ENCODE peak calls at places on chromosomes 6 and 20, in eight cellular contexts. X is PC-3; B is cardiac muscle cell; V is mesendoderm; K is fibroblast of lung; F is CD4-positive, alpha-beta memory T cell; O is GM23338; E is K562. C is an unnamed sample. For H3K36me3 and H3K4me1, the result is how much of the 10 kb centered on the place peaks cover.

GRCh38 chr6:6694825-6695710 is 106.5 kb downstream of the LY86 start:
- DNase-seq in E (no peak), B (peak), K (peak), O (peak), X (no peak), V (no peak), F (no peak), C (no peak)

GRCh38 chr20:57612916-57613315 is 7.3 kb downstream of the ZBP1 start:
- DNase-seq in K (no peak), O (no peak), V (no peak), B (no peak), X (no peak), E (no peak), F (no peak), C (no peak)

GRCh38 chr6:44572346-44572745 is 184.8 kb downstream of the CDC5L start:
- DNase-seq in X (no peak), O (no peak), E (no peak), F (no peak), V (no peak), K (no peak), B (no peak), C (no peak)

GRCh38 chr20:62804021-62804631 is 509 bp upstream of the OGFR start:
- DNase-seq in E (no peak), B (no peak), X (no peak), K (no peak), O (no peak), F (peak), V (no peak), C (no peak)

GRCh38 chr20:9660236-9660868 is 146.0 kb downstream of the LAMP5 start:
- DNase-seq in E (no peak), X (peak), V (peak), B (peak), O (peak), F (no peak), K (peak), C (no peak)

GRCh38 chr20:62644044-62644795 is 1.9 kb downstream of the SLCO4A1 start:
- DNase-seq in F (no peak), E (no peak), X (peak), O (no peak), V (no peak), B (no peak), K (no peak), C (no peak)

GRCh38 chr6:26056583-26057350 is 30.5 kb upstream of the HFE start:
- DNase-seq in X (peak), K (peak), V (peak), B (peak), O (peak), F (no peak), E (peak), C (peak)

GRCh38 chr6:139375239-139376053 is 998 bp upstream of the CITED2 start:
- DNase-seq in X (peak), K (peak), V (peak), B (peak), E (peak), F (peak), O (peak), C (peak)

GRCh38 chr20:62841705-62842212 is 19.9 kb downstream of the TCFL5 start:
- DNase-seq in K (no peak), X (no peak), V (no peak), O (no peak), B (no peak), E (no peak), F (no peak), C (no peak)

GRCh38 chr6:144722214-144722737 is 437.1 kb downstream of the UTRN start:
- DNase-seq in B (no peak), X (peak), O (no peak), F (no peak), K (no peak), E (no peak), V (no peak), C (no peak)

GRCh38 chr6:136640132-136640915 is 90.1 kb upstream of the MAP7 start:
- DNase-seq in V (peak), E (no peak), B (no peak), X (no peak), O (no peak), K (peak), F (no peak), C (no peak)

GRCh38 chr20:17956099-17956685 is 12.4 kb downstream of the SNX5 start:
- DNase-seq in E (no peak), K (no peak), B (no peak), O (no peak), F (no peak), V (no peak), X (no peak), C (no peak)

GRCh38 chr6:159540883-159541282 is 152.2 kb downstream of the SOD2 start:
- DNase-seq in X (no peak), B (no peak), K (no peak), O (no peak), V (no peak), E (no peak), F (no peak), C (no peak)

GRCh38 chr6:136751478-136751956 is 40.8 kb downstream of the MAP3K5 start:
- DNase-seq in K (no peak), B (no peak), E (no peak), X (no peak), V (no peak), O (no peak), F (peak), C (no peak)

GRCh38 chr6:2141644-2142290 is 103.6 kb downstream of the GMDS start:
- DNase-seq in X (no peak), O (peak), V (no peak), E (peak), B (no peak), F (no peak), K (no peak), C (no peak)

GRCh38 chr6:26501482-26501986 is 1.4 kb downstream of the BTN1A1 start:
- DNase-seq in F (peak), E (no peak), B (peak), O (peak), K (peak), X (no peak), V (peak), C (peak)

GRCh38 chr20:2535711-2536561 is 437 bp upstream of the TMC2 start:
- DNase-seq in F (no peak), B (no peak), O (no peak), X (no peak), E (no peak), K (no peak), V (peak), C (no peak)

GRCh38 chr6:35146453-35146852 is 5.3 kb upstream of the TCP11 start:
- DNase-seq in O (peak), B (peak), X (peak), V (peak), F (no peak), K (peak), E (peak), C (peak)

GRCh38 chr20:11452326-11452725 is 465.4 kb upstream of the BTBD3 start:
- DNase-seq in B (no peak), X (peak), F (no peak), V (peak), E (no peak), K (peak), O (no peak), C (no peak)

GRCh38 chr6:6592836-6593235 is 4.3 kb downstream of the LY86 start:
- DNase-seq in F (no peak), X (no peak), B (no peak), O (no peak), K (no peak), V (no peak), E (no peak), C (no peak)

GRCh38 chr6:26304213-26305096 is 60.5 kb upstream of the BTN3A2 start:
- DNase-seq in E (peak), B (no peak), F (peak), K (peak), X (no peak), V (peak), O (peak), C (peak)

GRCh38 chr6:17178301-17178700 is 76.5 kb downstream of the STMND1 start:
- DNase-seq in V (no peak), O (no peak), E (no peak), F (no peak), K (no peak), X (no peak), B (no peak), C (no peak)

GRCh38 chr6:143196525-143197225 is 136.0 kb downstream of the AIG1 start:
- DNase-seq in K (no peak), X (no peak), F (no peak), E (no peak), O (no peak), V (no peak), B (no peak), C (no peak)

GRCh38 chr6:10481101-10481500 is 40.0 kb upstream of the GCNT2 start:
- DNase-seq in K (no peak), F (no peak), O (no peak), E (no peak), X (peak), V (peak), B (no peak), C (no peak)

GRCh38 chr20:18683839-18684238 is 96.0 kb downstream of the DTD1 start:
- DNase-seq in K (no peak), B (no peak), X (no peak), V (peak), O (peak), F (no peak), E (no peak), C (no peak)

GRCh38 chr6:93337014-93337413 is 82.3 kb downstream of the EPHA7 start:
- DNase-seq in B (no peak), O (no peak), X (no peak), E (no peak), K (no peak), V (no peak), F (no peak), C (no peak)

GRCh38 chr6:28137458-28138020 is 4.1 kb upstream of the ZKSCAN8 start:
- DNase-seq in X (no peak), K (no peak), O (no peak), V (peak), B (no peak), E (peak), F (peak), C (no peak)

GRCh38 chr6:81863123-81863522 is 110.6 kb upstream of the TENT5A start:
- DNase-seq in X (no peak), F (no peak), O (peak), B (peak), K (no peak), V (peak), E (no peak), C (no peak)

GRCh38 chr6:56851104-56851503 is 103.8 kb upstream of the BEND6 start:
- DNase-seq in E (no peak), K (peak), X (no peak), B (no peak), O (peak), F (no peak), V (peak), C (no peak)

GRCh38 chr6:56683882-56684281 is 41.2 kb upstream of the DST start:
- DNase-seq in K (peak), F (no peak), O (no peak), V (no peak), E (no peak), B (no peak), X (peak), C (peak)

GRCh38 chr6:159101656-159102055 is 56.9 kb upstream of the TAGAP start:
- DNase-seq in K (no peak), V (no peak), F (no peak), O (no peak), X (no peak), B (no peak), E (no peak), C (no peak)

GRCh38 chr6:67165606-67166005 is 1458.6 kb upstream of the EYS start:
- DNase-seq in X (no peak), K (no peak), B (no peak), F (no peak), V (no peak), E (no peak), O (no peak), C (no peak)

GRCh38 chr20:61453219-61453618 is 201.2 kb downstream of the CDH4 start:
- DNase-seq in E (no peak), V (peak), X (no peak), F (no peak), O (no peak), B (no peak), K (no peak), C (no peak)

GRCh38 chr6:44800171-44800671 is 412.7 kb downstream of the CDC5L start:
- DNase-seq in V (peak), F (no peak), O (no peak), X (peak), E (no peak), K (peak), B (peak), C (peak)

GRCh38 chr20:25521382-25521781 is 63.9 kb downstream of the NINL start:
- DNase-seq in E (no peak), O (no peak), V (no peak), K (no peak), X (no peak), B (no peak), F (no peak), C (no peak)
- H3K36me3 ChIP-seq in E (under half), O (under half), V (under half), K (under half), X (under half), B (under half), F (under half), C (under half)

GRCh38 chr20:34829191-34829590 is 3.7 kb upstream of the NCOA6 start:
- DNase-seq in F (no peak), E (no peak), B (no peak), K (no peak), X (no peak), O (peak), V (peak), C (no peak)

GRCh38 chr20:34834459-34834893 is 9.0 kb upstream of the NCOA6 start:
- DNase-seq in V (peak), X (peak), O (peak), K (peak), B (peak), F (peak), E (peak), C (no peak)
- H3K27ac ChIP-seq in V (no peak), X (no peak), O (no peak), K (no peak), B (no peak), F (no peak), E (no peak), C (no peak)

GRCh38 chr6:52553719-52554118 is 23.1 kb downstream of the TRAM2 start:
- DNase-seq in F (no peak), K (no peak), X (no peak), O (no peak), B (no peak), E (no peak), V (no peak), C (no peak)
- H3K4me1 ChIP-seq in F (under half), K (half or more), X (under half), O (under half), B (under half), E (under half), V (under half), C (under half)

GRCh38 chr20:46644733-46645132 is 6.5 kb downstream of the SLC13A3 start:
- DNase-seq in X (no peak), V (no peak), O (no peak), E (no peak), B (no peak), F (no peak), K (no peak), C (no peak)

GRCh38 chr20:46644160-46644559 is 7.1 kb downstream of the SLC13A3 start:
- DNase-seq in E (no peak), X (no peak), V (no peak), B (no peak), O (no peak), F (no peak), K (no peak), C (no peak)

GRCh38 chr20:46641424-46641823 is 9.8 kb downstream of the SLC13A3 start:
- DNase-seq in O (no peak), B (no peak), F (no peak), X (no peak), E (no peak), K (no peak), V (no peak), C (no peak)

GRCh38 chr20:46642265-46642942 is 8.9 kb downstream of the SLC13A3 start:
- DNase-seq in E (no peak), K (no peak), X (no peak), B (no peak), F (no peak), O (no peak), V (no peak), C (no peak)

DNA sequence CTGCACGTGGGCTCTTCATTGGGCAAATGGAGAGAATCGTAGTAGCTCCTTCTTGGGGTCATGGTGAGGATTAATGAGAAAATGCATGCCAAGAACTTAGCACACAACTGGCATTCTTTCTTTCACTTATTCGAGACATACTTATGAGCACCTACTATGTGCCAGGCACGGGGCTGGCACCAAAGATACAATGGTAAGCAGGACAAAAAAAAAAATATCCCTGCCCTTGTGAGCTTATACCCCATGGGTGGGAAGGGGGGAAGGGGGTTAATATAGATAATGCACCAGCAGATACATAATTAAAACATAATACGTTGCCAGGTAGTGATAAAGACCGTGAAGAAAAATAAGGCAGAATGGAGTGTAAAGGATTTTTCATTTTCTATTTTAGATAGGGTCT is 8.3 kb downstream of the SLC13A3 start:
- DNase-seq in V (no peak), F (no peak), O (no peak), E (no peak), B (no peak), X (no peak), K (no peak), C (no peak)
- H3K36me3 ChIP-seq in V (under half), F (under half), O (under half), E (under half), B (under half), X (under half), K (under half), C (under half)

C was measured in body of pancreas.